ENCODE peak calls at places on chromosomes 5 and 9, in six cellular contexts. V, H, R, I, A and O are unnamed samples.

GRCh38 chr5:109853362-109853761 is 163.6 kb downstream of the MAN2A1 start:
- DNase-seq in V (no peak), H (peak; percentile 56), R (peak; percentile 65), I (no peak), A (peak; percentile 48), O (no peak)

GRCh38 chr9:125430611-125431305 is 169.1 kb downstream of the GAPVD1 start:
- DNase-seq in V (no peak), H (no peak), R (no peak), I (no peak), A (no peak), O (no peak)

GRCh38 chr5:4042311-4042710 is 446.7 kb downstream of the IRX1 start:
- DNase-seq in V (no peak), H (no peak), R (no peak), I (no peak), A (no peak), O (peak; percentile 20)

GRCh38 chr5:123088031-123088805 is 823 bp upstream of the PRDM6 start:
- DNase-seq in V (no peak), H (peak; percentile 20), R (peak; percentile 60), I (peak; percentile 15), A (no peak), O (no peak)

GRCh38 chr5:170408189-170408588 is 19.0 kb upstream of the KCNMB1 start:
- DNase-seq in V (no peak), H (peak; percentile 16), R (peak; percentile 20), I (no peak), A (no peak), O (no peak)

GRCh38 chr5:15290953-15291352 is 209.0 kb upstream of the FBXL7 start:
- DNase-seq in V (no peak), H (no peak), R (no peak), I (no peak), A (no peak), O (no peak)

GRCh38 chr5:151953833-151954232 is 29.2 kb upstream of the GLRA1 start:
- DNase-seq in V (no peak), H (no peak), R (no peak), I (no peak), A (no peak), O (no peak)

GRCh38 chr5:124061663-124062062 is 549.7 kb downstream of the CSNK1G3 start:
- DNase-seq in V (no peak), H (peak; percentile 73), R (peak; percentile 5), I (no peak), A (peak; percentile 89), O (no peak)

GRCh38 chr5:1786621-1787471 is 12.8 kb downstream of the MRPL36 start:
- DNase-seq in V (no peak), H (no peak), R (no peak), I (no peak), A (no peak), O (no peak)

GRCh38 chr5:9557696-9558095 is 11.8 kb upstream of the SEMA5A start:
- DNase-seq in V (no peak), H (peak; percentile 82), R (peak; percentile 41), I (no peak), A (peak; percentile 21), O (peak; percentile 87)

GRCh38 chr9:114285166-114285867 is 37.6 kb upstream of the ORM1 start:
- DNase-seq in V (no peak), H (peak; percentile 94), R (peak; percentile 93), I (peak; percentile 37), A (peak; percentile 89), O (peak; percentile 73)

GRCh38 chr5:56402273-56403223 is 169.4 kb upstream of the ANKRD55 start:
- DNase-seq in V (no peak), H (peak; percentile 28), R (no peak), I (no peak), A (no peak), O (no peak)

GRCh38 chr9:129037767-129038098 is 1.3 kb downstream of the MIGA2 start:
- DNase-seq in V (no peak), H (no peak), R (peak; percentile 41), I (no peak), A (peak; percentile 32), O (no peak)

GRCh38 chr9:96574931-96575351 is 44.7 kb downstream of the CDC14B start:
- DNase-seq in V (no peak), H (no peak), R (no peak), I (no peak), A (no peak), O (no peak)

GRCh38 chr5:143442398-143442797 is 38.9 kb upstream of the NR3C1 start:
- DNase-seq in V (no peak), H (peak; percentile 14), R (peak; percentile 81), I (no peak), A (no peak), O (peak; percentile 25)

GRCh38 chr5:167143726-167144125 is 1147.7 kb upstream of the WWC1 start:
- DNase-seq in V (no peak), H (no peak), R (no peak), I (no peak), A (no peak), O (no peak)

GRCh38 chr5:72380491-72381274 is 60.5 kb downstream of the PTCD2 start:
- DNase-seq in V (no peak), H (no peak), R (peak; percentile 29), I (no peak), A (no peak), O (peak; percentile 48)

GRCh38 chr5:23823521-23823920 is 316.1 kb downstream of the PRDM9 start:
- DNase-seq in V (no peak), H (no peak), R (no peak), I (no peak), A (no peak), O (no peak)

GRCh38 chr9:76159288-76159926 is 234.8 kb downstream of the RFK start:
- DNase-seq in V (no peak), H (no peak), R (no peak), I (no peak), A (no peak), O (no peak)

GRCh38 chr5:151126199-151126645 is 31.4 kb downstream of the ANXA6 start:
- DNase-seq in V (peak; percentile 49), H (peak; percentile 49), R (peak; percentile 72), I (peak; percentile 57), A (peak; percentile 76), O (peak; percentile 56)

DNA sequence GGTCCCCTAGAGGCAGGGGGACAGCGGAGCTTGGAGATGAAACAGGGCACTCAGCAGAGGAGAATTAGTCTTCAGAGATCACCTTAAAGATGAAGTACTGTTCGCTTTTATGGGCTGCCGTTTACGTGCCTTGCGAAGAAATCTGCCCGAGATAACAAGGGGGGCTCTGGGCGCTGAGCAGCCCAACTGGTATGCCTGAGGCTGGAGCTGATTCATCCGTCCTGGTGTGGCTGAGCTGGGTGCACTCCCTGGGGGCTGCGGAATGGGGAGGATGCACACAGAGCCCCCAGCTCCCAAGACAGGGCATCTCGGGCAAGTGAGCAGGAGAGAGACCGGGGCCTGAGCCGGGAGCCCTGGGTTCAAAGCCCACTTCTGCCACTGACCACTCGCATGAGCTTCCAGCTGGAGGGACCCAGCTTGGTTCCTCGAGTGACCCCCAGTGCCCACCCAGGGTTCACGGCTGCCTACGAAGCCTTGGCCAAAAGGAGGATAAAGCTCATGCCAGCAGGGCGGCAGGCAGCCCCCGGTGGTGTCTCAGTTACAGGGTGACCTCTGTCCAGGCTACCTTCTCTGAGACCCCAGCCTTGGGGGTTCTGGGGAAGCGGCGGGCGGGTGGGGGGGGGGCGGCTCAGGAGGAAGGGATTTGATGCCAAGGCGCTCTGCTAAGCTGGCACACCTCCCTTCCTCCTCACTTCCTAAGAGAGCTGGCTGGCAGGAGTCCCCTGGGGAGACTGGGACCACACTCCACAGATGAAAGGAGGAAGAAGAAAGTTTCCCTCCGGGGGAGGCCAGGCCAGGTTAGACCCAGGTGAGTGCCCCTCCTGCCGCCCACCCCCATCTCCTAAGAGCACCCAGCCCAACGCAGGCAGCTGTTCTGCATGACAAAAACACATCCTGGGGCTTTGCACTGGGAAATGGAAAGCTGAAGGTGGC is 5.7 kb downstream of the FIBCD1 start:
- DNase-seq in V (no peak), H (peak; percentile 83), R (peak; percentile 91), I (no peak), A (peak; percentile 63), O (peak; percentile 51)
- H3K4me3 ChIP-seq in V (no peak overlapping the region), H (no peak overlapping the region), R (peak overlapping the region; percentile 41), I (no peak overlapping the region), A (peak overlapping the region; percentile 4), O (no peak overlapping the region)

DNA sequence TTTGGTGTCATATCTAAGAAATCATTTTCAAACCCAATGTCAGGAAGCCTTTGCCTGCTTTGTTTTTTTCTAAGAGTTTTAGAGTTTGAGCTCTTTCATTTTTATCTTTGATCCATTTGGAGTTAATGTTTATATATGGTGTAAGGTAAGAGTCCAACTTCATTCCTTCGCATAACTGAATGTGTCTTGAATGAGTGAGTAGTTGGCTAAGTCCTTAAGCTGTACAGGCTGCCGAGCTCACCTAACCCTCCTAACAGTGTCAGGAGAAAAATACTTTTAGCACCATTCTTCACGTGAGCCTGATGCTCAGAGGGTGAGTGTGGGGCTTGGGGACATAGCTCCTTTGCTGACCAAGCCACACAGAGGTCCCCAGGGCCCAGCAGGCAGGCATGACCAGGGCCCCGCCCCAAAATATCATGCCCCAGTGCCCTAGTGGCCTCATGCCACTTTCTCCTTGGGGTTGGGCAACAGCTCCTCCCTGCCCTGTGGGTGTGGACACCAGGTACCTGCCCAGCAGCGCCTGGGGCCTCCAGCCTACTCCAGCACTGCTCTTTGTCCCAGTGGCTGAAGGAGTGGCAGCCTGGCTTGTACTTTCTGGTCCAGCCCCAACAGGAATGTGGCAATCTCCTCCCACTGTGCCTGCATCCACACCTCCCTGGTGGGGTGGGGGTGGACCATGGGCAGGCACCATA is 17.2 kb downstream of the PPARGC1B start:
- DNase-seq in V (no peak), H (no peak), R (no peak), I (no peak), A (no peak), O (peak; percentile 68)
- H3K4me3 ChIP-seq in V (no peak overlapping the region), H (no peak overlapping the region), R (no peak overlapping the region), I (no peak overlapping the region), A (no peak overlapping the region), O (no peak overlapping the region)

DNA sequence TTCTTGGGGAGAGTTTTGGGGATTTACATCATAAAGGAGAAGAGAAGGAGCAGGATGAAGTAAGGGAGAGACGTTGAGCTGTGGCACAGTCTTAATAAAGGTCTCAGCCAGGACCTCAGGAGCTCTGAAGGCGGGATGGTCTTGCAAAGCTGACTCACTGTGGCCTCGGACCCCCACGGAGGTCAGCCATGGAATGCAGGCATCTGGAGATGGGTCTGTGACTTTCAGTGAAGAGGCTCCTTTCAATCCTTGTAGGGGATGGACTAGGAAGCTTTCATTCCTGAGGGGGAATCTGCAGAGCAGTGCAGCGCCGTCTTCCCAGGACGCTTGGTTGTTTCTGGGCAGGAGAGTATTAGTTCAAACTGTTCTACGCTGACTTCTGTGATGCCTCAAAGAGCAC is 65.7 kb upstream of the BASP1 start:
- DNase-seq in V (no peak), H (peak; percentile 56), R (no peak), I (no peak), A (no peak), O (no peak)
- H3K4me3 ChIP-seq in V (no peak overlapping the region), H (no peak overlapping the region), R (no peak overlapping the region), I (no peak overlapping the region), A (no peak overlapping the region), O (no peak overlapping the region)

GRCh38 chr5:36393656-36394438 is 92.1 kb upstream of the RANBP3L start:
- DNase-seq in V (no peak), H (no peak), R (no peak), I (no peak), A (no peak), O (no peak)

GRCh38 chr5:36395260-36395659 is 93.6 kb upstream of the RANBP3L start:
- DNase-seq in V (no peak), H (no peak), R (no peak), I (no peak), A (no peak), O (no peak)

GRCh38 chr5:36396640-36397039 is 94.9 kb upstream of the RANBP3L start:
- DNase-seq in V (no peak), H (peak; percentile 53), R (peak; percentile 34), I (no peak), A (no peak), O (no peak)

GRCh38 chr5:36402512-36402906 is 100.8 kb upstream of the RANBP3L start:
- DNase-seq in V (no peak), H (no peak), R (peak; percentile 11), I (no peak), A (no peak), O (no peak)

GRCh38 chr5:36398137-36398536 is 96.4 kb upstream of the RANBP3L start:
- DNase-seq in V (no peak), H (peak; percentile 71), R (peak; percentile 56), I (no peak), A (peak; percentile 75), O (peak; percentile 46)
- H3K4me3 ChIP-seq in V (no peak overlapping the region), H (no peak overlapping the region), R (no peak overlapping the region), I (no peak overlapping the region), A (no peak overlapping the region), O (no peak overlapping the region)